ENCODE peak calls at places on chromosomes 1 and 21, in four cellular contexts. A is neural crest cell, F is H9, E is retina. M is an unnamed sample.

GRCh38 chr1:233251321-233251720 is 44.2 kb downstream of the PCNX2 start:
- DNase-seq in F (no peak), E (peak; percentile 14), A (no peak), M (no peak)

GRCh38 chr1:211198111-211198510 is 61.1 kb upstream of the RCOR3 start:
- DNase-seq in F (no peak), A (no peak), E (no peak), M (no peak)

GRCh38 chr1:114745351-114745750 is 12.4 kb downstream of the CSDE1 start:
- DNase-seq in E (no peak), A (no peak), F (no peak), M (no peak)

GRCh38 chr1:221961532-221962292 is 219.8 kb upstream of the DUSP10 start:
- DNase-seq in F (no peak), A (no peak), E (no peak), M (peak; percentile 49)

GRCh38 chr1:31004231-31004621 is 61.3 kb downstream of the PUM1 start:
- DNase-seq in F (no peak), A (no peak), E (no peak), M (no peak)

GRCh38 chr1:42735477-42736105 is 4.4 kb downstream of the CLDN19 start:
- DNase-seq in A (no peak), E (no peak), F (no peak), M (no peak)

GRCh38 chr1:45883633-45884032 is 80.2 kb downstream of the MAST2 start:
- DNase-seq in A (no peak), E (no peak), F (no peak), M (no peak)

GRCh38 chr1:211625040-211625439 is 46.1 kb upstream of the SLC30A1 start:
- DNase-seq in F (no peak), E (no peak), A (no peak), M (no peak)

GRCh38 chr21:45999581-46000181 is 18.1 kb downstream of the COL6A1 start:
- DNase-seq in E (no peak), A (no peak), F (peak; percentile 17), M (no peak)